ENCODE peak calls at places on chromosomes 6 and 20, in ten cellular contexts. R, L, O, H, W, X, A, B, V and Z are unnamed samples.

GRCh38 chr20:63961664-63962425 is 5.6 kb upstream of the UCKL1 start:
- DNase-seq in W (no peak), A (no peak), O (no peak), B (no peak), L (no peak), X (no peak), V (no peak), R (no peak), H (no peak), Z (no peak)

GRCh38 chr6:121093928-121094327 is 240.4 kb downstream of the TBC1D32 start:
- DNase-seq in R (no peak), L (no peak), H (no peak), B (no peak), X (no peak), O (peak), V (peak), A (no peak), W (no peak), Z (no peak)

GRCh38 chr6:6057442-6058053 is 50.8 kb upstream of the NRN1 start:
- DNase-seq in W (no peak), O (peak), H (no peak), R (no peak), L (peak), V (peak), B (peak), A (peak), X (no peak), Z (peak)

GRCh38 chr6:131244942-131245341 is 109.7 kb downstream of the AKAP7 start:
- DNase-seq in V (no peak), X (no peak), H (no peak), L (no peak), A (no peak), O (no peak), W (no peak), B (no peak), R (no peak), Z (no peak)

GRCh38 chr6:137025786-137026730 is 18.7 kb downstream of the IL20RA start:
- DNase-seq in W (no peak), H (no peak), V (no peak), L (no peak), A (no peak), B (peak), O (no peak), X (no peak), R (no peak), Z (no peak)

GRCh38 chr6:31765910-31766794 is 3.7 kb downstream of the SAPCD1 start:
- DNase-seq in R (no peak), V (no peak), X (no peak), L (no peak), W (no peak), H (no peak), B (no peak), A (no peak), O (no peak), Z (no peak)

GRCh38 chr6:169789146-169789943 is 37.9 kb downstream of the ERMARD start:
- DNase-seq in A (no peak), B (no peak), X (peak), V (no peak), O (no peak), L (no peak), W (no peak), H (no peak), R (no peak), Z (no peak)

GRCh38 chr6:69378326-69378725 is 418.5 kb downstream of the LMBRD1 start:
- DNase-seq in H (no peak), X (no peak), A (no peak), L (no peak), W (no peak), R (no peak), O (no peak), V (no peak), B (no peak), Z (no peak)

GRCh38 chr20:11676618-11677289 is 240.9 kb upstream of the BTBD3 start:
- DNase-seq in A (peak), X (peak), L (peak), O (peak), V (peak), R (no peak), B (peak), H (peak), W (no peak), Z (no peak)

GRCh38 chr6:51494342-51494741 is 593.1 kb downstream of the PKHD1 start:
- DNase-seq in L (no peak), R (no peak), X (no peak), H (no peak), V (no peak), W (no peak), A (no peak), O (no peak), B (no peak), Z (no peak)

GRCh38 chr20:42524058-42524457 is 665.6 kb downstream of the PTPRT start:
- DNase-seq in A (no peak), X (no peak), R (no peak), W (no peak), B (no peak), O (no peak), V (no peak), H (no peak), L (no peak), Z (no peak)

GRCh38 chr20:3660262-3661059 is 2.7 kb downstream of the GFRA4 start:
- DNase-seq in B (no peak), L (no peak), V (no peak), A (no peak), W (no peak), O (no peak), H (no peak), X (no peak), R (no peak), Z (no peak)

GRCh38 chr6:144896296-144896695 is 611.2 kb downstream of the UTRN start:
- DNase-seq in R (no peak), V (no peak), H (no peak), W (no peak), L (no peak), O (no peak), B (no peak), A (no peak), X (no peak), Z (no peak)

GRCh38 chr6:75546401-75546800 is 52.8 kb upstream of the FILIP1 start:
- DNase-seq in V (peak), A (no peak), X (no peak), B (no peak), R (no peak), O (peak), H (no peak), W (no peak), L (peak), Z (no peak)

GRCh38 chr6:37761872-37762271 is 57.7 kb upstream of the ZFAND3 start:
- DNase-seq in O (no peak), R (no peak), B (no peak), L (no peak), W (no peak), V (no peak), H (no peak), A (no peak), X (no peak), Z (no peak)

GRCh38 chr6:166926748-166927147 is 29.6 kb downstream of the RNASET2 start:
- DNase-seq in O (no peak), W (no peak), A (no peak), H (no peak), B (no peak), X (no peak), V (no peak), R (no peak), L (no peak), Z (no peak)

GRCh38 chr6:136753624-136754023 is 38.7 kb downstream of the MAP3K5 start:
- DNase-seq in V (no peak), B (no peak), A (no peak), X (no peak), L (no peak), O (no peak), R (no peak), W (peak), H (no peak), Z (no peak)

GRCh38 chr6:132491881-132492280 is 21.0 kb downstream of the STX7 start:
- DNase-seq in H (no peak), A (no peak), B (no peak), V (no peak), L (no peak), O (no peak), X (no peak), R (no peak), W (no peak), Z (no peak)

GRCh38 chr6:132491303-132491702 is 21.6 kb downstream of the STX7 start:
- DNase-seq in O (peak), L (no peak), X (no peak), R (no peak), V (peak), A (no peak), H (no peak), W (no peak), B (no peak), Z (no peak)

GRCh38 chr6:132490024-132490423 is 22.9 kb downstream of the STX7 start:
- DNase-seq in H (peak), W (no peak), R (peak), A (no peak), B (peak), L (no peak), X (no peak), O (peak), V (peak), Z (no peak)

GRCh38 chr6:132489376-132489775 is 23.5 kb downstream of the STX7 start:
- DNase-seq in O (no peak), R (no peak), A (no peak), L (no peak), V (no peak), X (no peak), B (no peak), W (no peak), H (no peak), Z (no peak)

DNA sequence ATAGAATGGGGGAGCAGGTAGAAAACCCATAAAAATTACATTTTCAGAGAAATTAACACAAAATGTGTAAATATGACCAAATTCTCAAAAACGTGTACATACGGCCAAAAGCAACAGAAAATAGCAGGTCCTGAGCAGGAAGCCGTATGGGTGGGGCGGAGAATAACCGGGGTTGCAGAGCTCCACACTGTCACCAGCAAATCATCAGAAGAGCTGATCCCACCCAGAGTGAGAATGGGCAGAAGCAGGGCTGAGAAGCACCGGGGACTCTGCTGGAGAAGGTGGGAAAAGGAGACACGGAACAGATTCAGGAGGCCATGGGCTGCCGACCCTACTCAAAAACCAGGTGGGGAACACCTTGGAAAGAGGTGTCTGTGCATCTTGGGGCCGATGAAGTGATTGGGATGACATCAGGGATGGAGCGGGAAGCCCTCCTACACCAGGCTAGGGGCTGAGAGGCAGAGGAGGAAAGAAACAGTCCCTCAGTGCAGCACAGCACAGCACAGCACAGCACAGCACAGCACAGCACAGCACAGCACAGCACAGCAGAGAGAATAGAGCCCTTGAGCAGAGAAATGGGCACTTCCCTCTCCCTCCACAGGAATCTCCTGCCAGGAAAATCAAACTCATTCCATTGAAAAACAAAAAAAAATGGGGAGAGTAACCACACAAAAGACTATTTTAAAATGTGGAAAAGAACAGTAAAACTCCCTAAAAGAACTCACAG is 22.3 kb downstream of the STX7 start:
- DNase-seq in R (no peak), H (no peak), V (peak), A (no peak), B (no peak), O (no peak), L (no peak), W (no peak), X (no peak), Z (no peak)
- H3K4me3 ChIP-seq in R (no peak), H (no peak), V (peak), A (no peak), B (no peak), O (no peak), L (no peak), W (no peak), X (no peak), Z (peak)

GRCh38 chr6:43122146-43122545 is 46.0 kb downstream of the PTK7 start:
- DNase-seq in O (no peak), R (no peak), L (no peak), B (no peak), X (no peak), A (no peak), V (no peak), W (no peak), H (no peak), Z (no peak)

GRCh38 chr6:43123691-43124314 is 47.3 kb upstream of the SRF start:
- DNase-seq in B (no peak), X (no peak), H (no peak), V (no peak), O (no peak), R (no peak), W (no peak), L (no peak), A (no peak), Z (no peak)

GRCh38 chr6:43120101-43120730 is 44.1 kb downstream of the PTK7 start:
- DNase-seq in A (no peak), O (no peak), W (no peak), V (no peak), B (no peak), X (no peak), L (no peak), R (no peak), H (no peak), Z (no peak)

GRCh38 chr6:43119456-43119855 is 43.3 kb downstream of the PTK7 start:
- DNase-seq in X (no peak), H (no peak), R (no peak), V (no peak), W (no peak), L (no peak), A (no peak), B (no peak), O (no peak), Z (no peak)

GRCh38 chr6:43120938-43121913 is 45.1 kb downstream of the PTK7 start:
- DNase-seq in B (no peak), R (peak), W (no peak), A (peak), V (peak), X (peak), L (no peak), O (peak), H (peak), Z (no peak)
- H3K4me3 ChIP-seq in B (no peak), R (no peak), W (no peak), A (peak), V (peak), X (no peak), L (no peak), O (no peak), H (no peak), Z (no peak)

GRCh38 chr6:110039364-110039995 is 61.4 kb downstream of the GPR6 start:
- DNase-seq in X (peak), A (peak), W (peak), V (peak), O (peak), B (peak), L (peak), H (peak), R (peak), Z (peak)

GRCh38 chr6:110041830-110042229 is 63.7 kb downstream of the GPR6 start:
- DNase-seq in O (no peak), H (no peak), A (no peak), B (no peak), V (no peak), W (no peak), X (no peak), L (no peak), R (no peak), Z (no peak)

GRCh38 chr6:110040716-110041115 is 62.6 kb downstream of the GPR6 start:
- DNase-seq in O (no peak), V (no peak), H (no peak), B (no peak), W (no peak), L (no peak), X (no peak), A (no peak), R (no peak), Z (no peak)

GRCh38 chr6:110041149-110041548 is 63.0 kb downstream of the GPR6 start:
- DNase-seq in V (no peak), O (no peak), B (no peak), A (no peak), X (no peak), H (no peak), R (no peak), L (no peak), W (no peak), Z (no peak)

GRCh38 chr6:110039996-110040383 is 61.9 kb downstream of the GPR6 start:
- DNase-seq in L (no peak), A (peak), B (peak), R (no peak), O (peak), X (no peak), H (no peak), W (peak), V (no peak), Z (no peak)
- H3K4me3 ChIP-seq in L (peak), A (peak), B (no peak), R (no peak), O (peak), X (no peak), H (peak), W (peak), V (peak), Z (peak)

GRCh38 chr6:4790158-4790899 is 14.1 kb downstream of the CDYL start:
- DNase-seq in R (no peak), W (no peak), L (no peak), X (no peak), O (no peak), V (no peak), A (no peak), B (no peak), H (no peak), Z (no peak)

GRCh38 chr6:4786936-4787504 is 10.8 kb downstream of the CDYL start:
- DNase-seq in W (no peak), B (no peak), X (no peak), V (no peak), O (no peak), L (no peak), R (no peak), A (no peak), H (no peak), Z (no peak)

GRCh38 chr6:4788482-4788881 is 12.3 kb downstream of the CDYL start:
- DNase-seq in V (no peak), W (no peak), H (no peak), O (no peak), A (no peak), X (no peak), B (no peak), L (no peak), R (no peak), Z (no peak)

GRCh38 chr6:4791174-4791573 is 15.0 kb downstream of the CDYL start:
- DNase-seq in L (no peak), B (no peak), H (no peak), V (no peak), R (no peak), O (no peak), W (no peak), X (no peak), A (no peak), Z (no peak)

GRCh38 chr6:4788953-4789584 is 12.9 kb downstream of the CDYL start:
- DNase-seq in L (no peak), A (no peak), R (no peak), V (no peak), X (no peak), B (no peak), H (no peak), W (no peak), O (no peak), Z (no peak)
- H3K4me3 ChIP-seq in L (no peak), A (no peak), R (no peak), V (no peak), X (no peak), B (no peak), H (no peak), W (no peak), O (no peak), Z (peak)